ENCODE peak calls at places on chromosomes 12 and 14, in ten cellular contexts. A is NCI-H1092 treated with DMSO at 0.1 percent for 48 hours; I is NCI-H510A treated with DMSO at 0.1 percent for 48 hours; G is caudate nucleus; H is left ventricle myocardium inferior; Q is NCI-H1436; J is hepatocyte; K is LoVo; F is EL; Y is stimulated activated CD4-positive, alpha-beta T cell treated with anti-CD3 and anti-CD28 coated beads, Interleukin-4, amount 100 ng/mL, for 1 hour. L is an unnamed sample.
A peak's percentile ranks its signal among the peaks of the same experiment; 100 is the strongest.

GRCh38 chr12:724194-724855 is 28.1 kb upstream of the WNK1 start:
- DNase-seq in A (no peak), I (no peak), G (no peak), H (no peak), Q (no peak), J (no peak), K (no peak), F (no peak), Y (no peak), L (no peak)

GRCh38 chr12:49902399-49903350 is 1.0 kb downstream of the FAIM2 start:
- DNase-seq in A (no peak), I (no peak), G (peak; percentile 48), H (no peak), Q (peak; percentile 75), J (no peak), K (no peak), F (no peak), Y (no peak), L (no peak)

GRCh38 chr14:55715889-55716288 is 135.9 kb downstream of the KTN1 start:
- DNase-seq in A (no peak), I (no peak), G (no peak), H (no peak), Q (no peak), J (peak; percentile 13), K (no peak), F (peak; percentile 93), Y (no peak), L (peak; percentile 85)

GRCh38 chr14:31876741-31877140 is 200.4 kb upstream of the ARHGAP5 start:
- DNase-seq in A (no peak), I (no peak), G (no peak), H (no peak), Q (no peak), J (no peak), K (no peak), F (no peak), Y (no peak), L (no peak)

GRCh38 chr12:45914090-45914489 is 76.3 kb downstream of the SCAF11 start:
- DNase-seq in A (no peak), I (no peak), G (no peak), H (no peak), Q (no peak), J (peak; percentile 18), K (no peak), F (peak; percentile 84), Y (no peak), L (peak; percentile 90)

GRCh38 chr12:3090238-3091029 is 13.3 kb downstream of the TSPAN9 start:
- DNase-seq in A (no peak), I (no peak), G (no peak), H (no peak), Q (no peak), J (no peak), K (no peak), F (no peak), Y (no peak), L (no peak)

GRCh38 chr12:129772463-129773169 is 131.2 kb downstream of the TMEM132D start:
- DNase-seq in A (no peak), I (no peak), G (no peak), H (no peak), Q (no peak), J (peak; percentile 35), K (no peak), F (no peak), Y (no peak), L (no peak)

GRCh38 chr12:43132291-43132690 is 419.7 kb downstream of the ADAMTS20 start:
- DNase-seq in A (no peak), I (no peak), G (no peak), H (no peak), Q (no peak), J (no peak), K (no peak), F (no peak), Y (no peak), L (no peak)

GRCh38 chr14:68937790-68938514 is 41.1 kb downstream of the ACTN1 start:
- DNase-seq in A (no peak), I (no peak), G (peak; percentile 60), H (peak; percentile 58), Q (no peak), J (peak; percentile 68), K (peak; percentile 70), F (no peak), Y (peak; percentile 16), L (no peak)

GRCh38 chr14:53399057-53399456 is 245.9 kb upstream of the DDHD1 start:
- DNase-seq in A (no peak), I (no peak), G (no peak), H (no peak), Q (no peak), J (no peak), K (no peak), F (peak; percentile 88), Y (no peak), L (peak; percentile 61)

GRCh38 chr12:121085842-121086353 is 46.8 kb upstream of the P2RX7 start:
- DNase-seq in A (no peak), I (no peak), G (no peak), H (no peak), Q (no peak), J (no peak), K (no peak), F (no peak), Y (no peak), L (no peak)

GRCh38 chr14:61269321-61270083 is 11.6 kb downstream of the TMEM30B start:
- DNase-seq in A (peak; percentile 91), I (peak; percentile 92), G (no peak), H (peak; percentile 50), Q (peak; percentile 79), J (peak; percentile 85), K (peak; percentile 83), F (peak; percentile 74), Y (peak; percentile 70), L (peak; percentile 69)

GRCh38 chr12:128069359-128069997 is 197.5 kb upstream of the TMEM132C start:
- DNase-seq in A (peak; percentile 54), I (peak; percentile 93), G (no peak), H (no peak), Q (no peak), J (peak; percentile 77), K (peak; percentile 73), F (peak; percentile 67), Y (no peak), L (peak; percentile 60)

GRCh38 chr12:121400332-121401139 is 618 bp downstream of the RNF34 start:
- DNase-seq in A (peak; percentile 23), I (peak; percentile 60), G (peak; percentile 25), H (peak; percentile 25), Q (peak; percentile 6), J (peak; percentile 61), K (peak; percentile 72), F (peak; percentile 54), Y (peak; percentile 57), L (peak; percentile 21)

GRCh38 chr14:33682746-33683145 is 268.1 kb downstream of the EGLN3 start:
- DNase-seq in A (no peak), I (no peak), G (no peak), H (peak; percentile 63), Q (no peak), J (no peak), K (no peak), F (peak; percentile 67), Y (no peak), L (peak; percentile 81)

GRCh38 chr14:75543258-75543657 is 21.0 kb downstream of the BATF start:
- DNase-seq in A (no peak), I (no peak), G (no peak), H (no peak), Q (no peak), J (no peak), K (no peak), F (no peak), Y (no peak), L (no peak)

L was measured in AG08395.